ENCODE peak calls at places on chromosomes 13 and 19, in six cellular contexts. X is D341Med; K is left colon; I is activated CD4-positive, alpha-beta T cell treated with anti-CD3 and anti-CD28 coated beads, Interleukin-2, amount 50 U/mL, for 24 hours; P is T-helper 2 cell; M is AG09309. J is an unnamed sample.

GRCh38 chr13:45178349-45179142 is 22.3 kb downstream of the KCTD4 start:
- DNase-seq in P (no peak), I (no peak), K (no peak), M (no peak), X (no peak), J (no peak)

GRCh38 chr13:48776396-48776795 is 122.7 kb downstream of the CYSLTR2 start:
- DNase-seq in K (no peak), I (no peak), X (no peak), M (no peak), P (no peak), J (no peak)

GRCh38 chr19:32166238-32166637 is 179.2 kb upstream of the ZNF507 start:
- DNase-seq in P (no peak), X (peak; percentile 12), M (no peak), I (no peak), K (no peak), J (peak; percentile 48)

GRCh38 chr19:37313335-37313627 is 57.6 kb upstream of the ZNF527 start:
- DNase-seq in P (no peak), K (no peak), I (no peak), M (no peak), X (no peak), J (no peak)

GRCh38 chr13:74201530-74201929 is 67.3 kb upstream of the KLF12 start:
- DNase-seq in M (no peak), P (no peak), X (no peak), I (no peak), K (no peak), J (no peak)

GRCh38 chr13:106507560-106508274 is 27.7 kb downstream of the EFNB2 start:
- DNase-seq in X (no peak), K (no peak), I (no peak), P (no peak), M (peak; percentile 93), J (peak; percentile 37)

GRCh38 chr19:55273978-55274707 is 5.8 kb downstream of the HSPBP1 start:
- DNase-seq in M (no peak), I (no peak), X (no peak), P (no peak), K (no peak), J (no peak)

GRCh38 chr19:54179921-54180452 is 7.0 kb upstream of the TMC4 start:
- DNase-seq in X (no peak), M (no peak), P (no peak), K (peak; percentile 85), I (no peak), J (peak; percentile 84)

GRCh38 chr13:38687246-38688229 is 661 bp downstream of the FREM2 start:
- DNase-seq in X (peak; percentile 66), P (no peak), I (no peak), M (no peak), K (no peak), J (no peak)

J was measured in NCI-H82.